ENCODE peak calls at places on chromosomes 13 and 19, in nine cellular contexts. Z, H, P, D, E, B, R, I and T are unnamed samples.

GRCh38 chr13:99464441-99464949 is 36.8 kb upstream of the TM9SF2 start:
- DNase-seq in Z (no peak), H (no peak), P (no peak), D (peak; percentile 14), E (no peak), B (no peak), R (no peak), I (no peak), T (no peak)

GRCh38 chr19:3604987-3605343 is 1.7 kb downstream of the TBXA2R start:
- DNase-seq in Z (no peak), H (no peak), P (no peak), D (no peak), E (no peak), B (no peak), R (no peak), I (no peak), T (no peak)

GRCh38 chr19:823565-824121 is 1.9 kb upstream of the PLPPR3 start:
- DNase-seq in Z (no peak), H (peak; percentile 45), P (peak; percentile 58), D (no peak), E (no peak), B (no peak), R (no peak), I (no peak), T (no peak)

GRCh38 chr13:76296751-76297150 is 589.5 kb downstream of the KCTD12 start:
- DNase-seq in Z (no peak), H (no peak), P (no peak), D (no peak), E (no peak), B (no peak), R (no peak), I (no peak), T (no peak)

GRCh38 chr19:54178581-54179261 is 5.8 kb upstream of the TMC4 start:
- DNase-seq in Z (no peak), H (peak; percentile 66), P (no peak), D (no peak), E (no peak), B (no peak), R (no peak), I (peak; percentile 51), T (no peak)

GRCh38 chr13:67023088-67023893 is 206.8 kb downstream of the PCDH9 start:
- DNase-seq in Z (no peak), H (peak; percentile 54), P (no peak), D (peak; percentile 67), E (peak; percentile 90), B (peak; percentile 47), R (no peak), I (peak; percentile 5), T (no peak)

GRCh38 chr13:98509271-98510155 is 67.4 kb downstream of the STK24 start:
- DNase-seq in Z (peak; percentile 65), H (no peak), P (no peak), D (peak; percentile 96), E (peak; percentile 85), B (peak; percentile 53), R (peak; percentile 31), I (no peak), T (peak; percentile 83)

GRCh38 chr19:46944918-46945628 is 74.6 kb upstream of the NPAS1 start:
- DNase-seq in Z (peak; percentile 77), H (peak; percentile 90), P (peak; percentile 90), D (peak; percentile 43), E (peak; percentile 53), B (no peak), R (peak; percentile 49), I (peak; percentile 66), T (peak; percentile 31)

GRCh38 chr13:67390462-67391093 is 160.4 kb upstream of the PCDH9 start:
- DNase-seq in Z (no peak), H (no peak), P (no peak), D (peak; percentile 4), E (peak; percentile 58), B (no peak), R (no peak), I (no peak), T (no peak)

GRCh38 chr19:33215438-33216197 is 10.0 kb downstream of the SLC7A10 start:
- DNase-seq in Z (no peak), H (no peak), P (no peak), D (no peak), E (no peak), B (no peak), R (no peak), I (no peak), T (no peak)

GRCh38 chr13:113369881-113370280 is 6.0 kb upstream of the GRTP1 start:
- DNase-seq in Z (no peak), H (no peak), P (no peak), D (no peak), E (no peak), B (no peak), R (no peak), I (no peak), T (no peak)

GRCh38 chr19:41341669-41342490 is 11.8 kb downstream of the TGFB1 start:
- DNase-seq in Z (no peak), H (no peak), P (no peak), D (no peak), E (no peak), B (no peak), R (no peak), I (peak; percentile 83), T (no peak)

GRCh38 chr13:79936368-79937136 is 404.4 kb downstream of the SPRY2 start:
- DNase-seq in Z (no peak), H (no peak), P (no peak), D (peak; percentile 100), E (peak; percentile 99), B (peak; percentile 97), R (peak; percentile 53), I (peak; percentile 46), T (no peak)

GRCh38 chr13:95553614-95554385 is 1.3 kb downstream of the CLDN10 start:
- DNase-seq in Z (no peak), H (peak; percentile 55), P (no peak), D (no peak), E (no peak), B (no peak), R (no peak), I (peak; percentile 79), T (no peak)

GRCh38 chr13:95556981-95557380 is 4.5 kb downstream of the CLDN10 start:
- DNase-seq in Z (no peak), H (no peak), P (no peak), D (no peak), E (no peak), B (no peak), R (no peak), I (no peak), T (no peak)

GRCh38 chr13:95553271-95553588 is 710 bp downstream of the CLDN10 start:
- DNase-seq in Z (no peak), H (peak; percentile 41), P (no peak), D (no peak), E (no peak), B (no peak), R (no peak), I (no peak), T (no peak)

GRCh38 chr13:95552208-95552538 is 347 bp upstream of the CLDN10 start:
- DNase-seq in Z (no peak), H (no peak), P (no peak), D (no peak), E (no peak), B (no peak), R (no peak), I (no peak), T (no peak)

DNA sequence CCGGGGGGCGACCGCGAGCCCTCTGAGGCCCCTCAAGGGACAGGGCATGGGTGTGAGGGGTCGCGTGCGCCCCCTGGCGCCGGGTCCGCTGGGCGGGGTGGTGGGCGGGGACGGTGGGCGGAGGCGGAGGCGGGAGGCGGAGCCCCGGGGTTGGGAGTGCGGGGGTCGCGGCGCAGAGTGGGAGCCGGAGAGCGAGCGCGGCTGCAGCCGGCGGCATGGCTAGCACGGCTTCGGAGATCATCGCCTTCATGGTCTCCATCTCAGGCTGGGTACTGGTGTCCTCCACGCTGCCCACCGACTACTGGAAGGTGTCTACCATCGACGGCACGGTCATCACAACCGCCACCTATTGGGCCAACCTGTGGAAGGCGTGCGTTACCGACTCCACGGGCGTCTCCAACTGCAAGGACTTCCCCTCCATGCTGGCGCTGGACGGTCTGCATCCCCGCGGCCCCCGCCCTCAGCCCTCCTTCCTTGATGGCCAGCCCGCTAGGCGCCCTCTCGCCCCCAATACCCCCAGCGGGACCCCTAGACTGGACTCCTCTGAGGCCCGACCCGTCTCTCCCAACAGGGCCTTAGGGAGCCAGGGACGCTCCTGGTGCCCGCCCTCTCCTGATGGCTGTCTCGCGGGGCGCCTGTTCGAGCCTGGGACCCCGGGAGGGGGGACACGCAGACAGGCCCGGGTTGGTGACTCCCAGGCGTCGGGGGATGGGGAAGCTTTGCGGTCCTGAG is at the start of gene CLDN10:
- DNase-seq in Z (no peak), H (peak; percentile 87), P (no peak), D (no peak), E (no peak), B (no peak), R (no peak), I (peak; percentile 85), T (no peak)
- TF ChIP-seq CTCF in Z (peak; percentile 13), H (peak; percentile 81), P (no peak), D (peak; percentile 3), E (no peak), B (peak; percentile 17), R (no peak), I (peak; percentile 67), T (no peak)

GRCh38 chr13:43116242-43116641 is 92.9 kb downstream of the DNAJC15 start:
- DNase-seq in Z (no peak), H (no peak), P (no peak), D (no peak), E (no peak), B (no peak), R (no peak), I (no peak), T (no peak)
- TF ChIP-seq CTCF in Z (no peak), H (no peak), P (no peak), D (no peak), E (no peak), B (no peak), R (no peak), I (no peak), T (no peak)

GRCh38 chr19:18252370-18252717 is 21.9 kb downstream of the IQCN start:
- DNase-seq in Z (no peak), H (no peak), P (no peak), D (no peak), E (no peak), B (no peak), R (no peak), I (no peak), T (no peak)
- TF ChIP-seq CTCF in Z (no peak), H (no peak), P (no peak), D (no peak), E (no peak), B (no peak), R (no peak), I (no peak), T (no peak)

DNA sequence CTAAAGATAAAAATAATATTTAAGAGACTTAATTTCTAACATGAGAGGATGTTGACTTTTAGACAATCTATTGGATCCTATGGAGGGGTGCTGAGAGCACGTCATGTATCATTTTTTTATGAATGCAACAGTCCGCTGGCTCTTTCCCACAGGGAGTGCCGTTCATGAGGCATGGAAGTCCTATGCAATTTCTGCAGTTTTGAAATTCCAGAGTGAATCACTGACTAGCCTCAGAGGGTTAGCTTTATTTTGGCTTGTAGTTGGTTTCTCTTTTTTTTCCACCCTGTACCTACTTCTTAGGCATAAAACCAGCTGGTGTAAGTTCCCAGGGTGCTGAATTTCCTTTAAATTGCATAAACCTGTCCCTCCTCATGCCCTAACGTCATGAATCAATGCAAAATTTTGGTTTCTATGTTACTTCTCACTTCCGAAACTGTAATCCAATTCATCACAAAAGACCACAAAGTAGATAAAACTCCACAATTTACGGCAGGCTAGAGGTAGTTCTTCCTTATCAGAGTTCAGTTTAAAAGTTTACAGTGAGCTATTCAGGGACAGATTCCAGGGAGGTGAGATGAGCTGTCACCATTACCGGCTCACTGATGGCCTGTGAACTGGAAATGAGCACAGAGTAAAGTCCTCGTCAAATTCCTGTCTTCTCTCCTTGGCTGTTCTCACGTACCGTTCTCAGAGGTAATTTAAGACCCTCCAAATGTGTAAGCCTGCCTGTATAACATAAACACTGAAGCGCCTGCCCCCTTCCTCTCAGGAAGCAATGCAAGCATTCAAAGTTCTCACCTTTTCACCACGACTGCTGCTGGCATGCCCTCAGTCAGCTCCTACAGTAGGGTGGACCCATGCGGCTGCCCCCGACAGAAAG is 216.6 kb upstream of the SLC10A2 start:
- DNase-seq in Z (no peak), H (no peak), P (no peak), D (peak; percentile 88), E (peak; percentile 95), B (peak; percentile 99), R (no peak), I (no peak), T (no peak)
- TF ChIP-seq CTCF in Z (no peak), H (no peak), P (no peak), D (no peak), E (no peak), B (no peak), R (no peak), I (no peak), T (no peak)